ENCODE peak calls at places on chromosome X, in seven cellular contexts. Y is stimulated activated CD8-positive, alpha-beta memory T cell treated with anti-CD3 and anti-CD28 coated beads, Interleukin-7, amount 100 ng/mL, for 4 hours; L is cardiac muscle cell; G is posterior cingulate gyrus; P is GM12891; X is stimulated activated naive CD8-positive, alpha-beta T cell treated with anti-CD3 and anti-CD28 coated beads, Interleukin-15, Interleukin-2, amounts not matched to agents 100 U/mL and 50 U/mL, for 24 hours; O is HEK293T. N is an unnamed sample.

GRCh38 chrX:153551135-153551534 is 33.7 kb downstream of the ATP2B3 start:
- DNase-seq in X (no peak), O (no peak), P (no peak), Y (no peak), G (no peak), L (peak; percentile 29), N (no peak)

GRCh38 chrX:55161581-55161980 is 58.6 kb upstream of the PAGE5 start:
- DNase-seq in G (no peak), X (peak; percentile 3), L (peak; percentile 30), Y (no peak), P (no peak), O (no peak), N (no peak)

GRCh38 chrX:635428-636192 is 5.0 kb downstream of the SHOX start:
- DNase-seq in O (no peak), G (no peak), P (no peak), L (no peak), X (no peak), Y (no peak), N (no peak)

GRCh38 chrX:115582871-115583729 is 22.1 kb downstream of the PLS3 start:
- DNase-seq in Y (no peak), G (no peak), P (no peak), L (peak; percentile 16), X (no peak), O (no peak), N (no peak)

GRCh38 chrX:77264490-77264889 is 182.7 kb upstream of the FGF16 start:
- DNase-seq in O (no peak), X (no peak), L (no peak), G (no peak), P (no peak), Y (no peak), N (no peak)

GRCh38 chrX:23726196-23726595 is 16.9 kb downstream of the ACOT9 start:
- DNase-seq in G (no peak), P (no peak), X (no peak), O (no peak), Y (no peak), L (no peak), N (no peak)

GRCh38 chrX:123807825-123808416 is 51.9 kb upstream of the XIAP start:
- DNase-seq in G (no peak), L (peak; percentile 19), X (no peak), Y (no peak), P (no peak), O (no peak), N (no peak)

GRCh38 chrX:139178980-139179379 is 351.6 kb upstream of the F9 start:
- DNase-seq in X (no peak), P (no peak), Y (no peak), O (no peak), G (no peak), L (no peak), N (no peak)

GRCh38 chrX:29466441-29466840 is 748.9 kb upstream of the MAGEB2 start:
- DNase-seq in G (no peak), Y (no peak), X (no peak), O (no peak), P (no peak), L (peak; percentile 15), N (no peak)

GRCh38 chrX:65607070-65607742 is 60.2 kb upstream of the MSN start:
- DNase-seq in X (no peak), G (no peak), O (no peak), Y (no peak), L (peak; percentile 24), P (no peak), N (no peak)

GRCh38 chrX:2342281-2342688 is 158.5 kb downstream of the DHRSX start:
- DNase-seq in O (no peak), L (peak; percentile 7), Y (no peak), X (no peak), G (no peak), P (no peak), N (no peak)

GRCh38 chrX:95760356-95760755 is 924.3 kb upstream of the DIAPH2 start:
- DNase-seq in P (no peak), Y (no peak), L (no peak), G (no peak), O (no peak), X (no peak), N (no peak)

GRCh38 chrX:276588-277171 is 4.5 kb upstream of the PLCXD1 start:
- DNase-seq in P (no peak), G (no peak), Y (no peak), X (peak; percentile 29), L (peak; percentile 37), O (no peak), N (no peak)

GRCh38 chrX:17470136-17470535 is 95.1 kb downstream of the NHS start:
- DNase-seq in O (no peak), X (no peak), L (peak; percentile 82), G (no peak), P (no peak), Y (no peak), N (no peak)

N was measured in effector memory CD8-positive, alpha-beta T cell.